ENCODE peak calls at places on chromosomes 7 and 10, in five cellular contexts. W is EH; B is ACHN; Q is stimulated activated CD4-positive, alpha-beta T cell treated with anti-CD3 and anti-CD28 coated beads, Interleukin-12 subunit alpha, Interleukin-12 subunit beta, amount 100 ng/mL, for 4 hours; S is Right ventricle myocardium inferior. K is an unnamed sample.

GRCh38 chr10:26365681-26366327 is 72.3 kb upstream of the APBB1IP start:
- DNase-seq in W (no peak), B (peak), Q (no peak), S (no peak), K (peak)

GRCh38 chr7:37782166-37782565 is 66.2 kb upstream of the NME8 start:
- DNase-seq in W (no peak), B (no peak), Q (no peak), S (no peak), K (no peak)

GRCh38 chr10:6423004-6423403 is 157.1 kb downstream of the PRKCQ start:
- DNase-seq in W (peak), B (no peak), Q (peak), S (no peak), K (no peak)

GRCh38 chr7:128833939-128834310 is 3.7 kb downstream of the FLNC start:
- DNase-seq in W (no peak), B (no peak), Q (no peak), S (no peak), K (no peak)

GRCh38 chr10:78966182-78966787 is 102.5 kb upstream of the ZMIZ1 start:
- DNase-seq in W (no peak), B (no peak), Q (no peak), S (no peak), K (no peak)

GRCh38 chr10:101047961-101048892 is 13.6 kb upstream of the KAZALD1 start:
- DNase-seq in W (no peak), B (no peak), Q (no peak), S (no peak), K (peak)

GRCh38 chr10:120998251-120998650 is 147.1 kb downstream of the WDR11 start:
- DNase-seq in W (no peak), B (no peak), Q (no peak), S (no peak), K (no peak)

GRCh38 chr10:14532473-14533251 is 201.9 kb upstream of the FRMD4A start:
- DNase-seq in W (peak), B (peak), Q (no peak), S (no peak), K (no peak)

GRCh38 chr7:29946428-29947186 is 43.0 kb downstream of the SCRN1 start:
- DNase-seq in W (peak), B (peak), Q (no peak), S (no peak), K (peak)

GRCh38 chr7:31883761-31884164 is 186.4 kb downstream of the PDE1C start:
- DNase-seq in W (peak), B (no peak), Q (no peak), S (no peak), K (no peak)

GRCh38 chr7:151447312-151447711 is 7.4 kb upstream of the CRYGN start:
- DNase-seq in W (no peak), B (no peak), Q (no peak), S (peak), K (no peak)

GRCh38 chr10:129917936-129918335 is 46.1 kb downstream of the EBF3 start:
- DNase-seq in W (no peak), B (no peak), Q (no peak), S (no peak), K (no peak)

GRCh38 chr7:49228447-49228846 is 304.1 kb downstream of the CDC14C start:
- DNase-seq in W (no peak), B (no peak), Q (no peak), S (no peak), K (no peak)

GRCh38 chr10:22086730-22087364 is 83.3 kb upstream of the DNAJC1 start:
- DNase-seq in W (peak), B (no peak), Q (no peak), S (peak), K (no peak)

GRCh38 chr7:50092579-50093411 is at the start of gene ZPBP:
- DNase-seq in W (peak), B (peak), Q (peak), S (no peak), K (no peak)